ENCODE peak calls at places on chromosomes 7 and 10, in four cellular contexts. One of them, this sample, is unnamed.

GRCh38 chr10:112435013-112435619 is 11.6 kb downstream of the ZDHHC6 start:
- DNase-seq in NCI-H1105: no peak
- DNase-seq in choroid plexus epithelial cell: peak; percentile 73
- DNase-seq in NCI-H2171: no peak
- DNase-seq in this sample: peak; percentile 1

GRCh38 chr7:72444023-72444776 is 32.1 kb upstream of the CALN1 start:
- DNase-seq in NCI-H1105: no peak
- DNase-seq in choroid plexus epithelial cell: no peak
- DNase-seq in NCI-H2171: no peak
- DNase-seq in this sample: no peak

GRCh38 chr10:79178614-79179403 is 110.0 kb downstream of the ZMIZ1 start:
- DNase-seq in NCI-H2171: no peak
- DNase-seq in NCI-H1105: peak; percentile 59
- DNase-seq in choroid plexus epithelial cell: peak; percentile 83
- DNase-seq in this sample: peak; percentile 59

GRCh38 chr7:2601907-2602735 is 29.7 kb upstream of the TTYH3 start:
- DNase-seq in NCI-H2171: no peak
- DNase-seq in NCI-H1105: no peak
- DNase-seq in choroid plexus epithelial cell: no peak
- DNase-seq in this sample: no peak

GRCh38 chr10:29804025-29804852 is 169.5 kb upstream of the SVIL start:
- DNase-seq in choroid plexus epithelial cell: peak; percentile 79
- DNase-seq in NCI-H1105: no peak
- DNase-seq in NCI-H2171: no peak
- DNase-seq in this sample: no peak

GRCh38 chr7:156191090-156191489 is 378.8 kb upstream of the SHH start:
- DNase-seq in NCI-H1105: no peak
- DNase-seq in NCI-H2171: no peak
- DNase-seq in choroid plexus epithelial cell: no peak
- DNase-seq in this sample: no peak

GRCh38 chr7:126856691-126857291 is 395.9 kb downstream of the GRM8 start:
- DNase-seq in NCI-H1105: no peak
- DNase-seq in NCI-H2171: no peak
- DNase-seq in choroid plexus epithelial cell: peak; percentile 54
- DNase-seq in this sample: no peak

GRCh38 chr10:63539994-63540393 is 18.8 kb downstream of the REEP3 start:
- DNase-seq in NCI-H1105: no peak
- DNase-seq in choroid plexus epithelial cell: no peak
- DNase-seq in NCI-H2171: no peak
- DNase-seq in this sample: no peak

GRCh38 chr10:52738951-52739350 is 33.6 kb downstream of the MBL2 start:
- DNase-seq in NCI-H2171: no peak
- DNase-seq in choroid plexus epithelial cell: no peak
- DNase-seq in NCI-H1105: no peak
- DNase-seq in this sample: no peak

GRCh38 chr10:15824498-15824897 is 35.8 kb downstream of the MINDY3 start:
- DNase-seq in NCI-H2171: no peak
- DNase-seq in NCI-H1105: no peak
- DNase-seq in choroid plexus epithelial cell: peak; percentile 53
- DNase-seq in this sample: no peak

GRCh38 chr10:106439366-106439765 is 725.1 kb downstream of the SORCS1 start:
- DNase-seq in choroid plexus epithelial cell: peak; percentile 31
- DNase-seq in NCI-H2171: no peak
- DNase-seq in NCI-H1105: no peak
- DNase-seq in this sample: no peak

GRCh38 chr10:103784723-103785418 is 70.5 kb downstream of the SH3PXD2A start:
- DNase-seq in NCI-H1105: no peak
- DNase-seq in choroid plexus epithelial cell: no peak
- DNase-seq in NCI-H2171: peak; percentile 52
- DNase-seq in this sample: no peak

GRCh38 chr10:2966134-2966533 is 101.2 kb upstream of the PFKP start:
- DNase-seq in NCI-H2171: no peak
- DNase-seq in NCI-H1105: no peak
- DNase-seq in choroid plexus epithelial cell: no peak
- DNase-seq in this sample: no peak

GRCh38 chr7:108809356-108809755 is 239.7 kb downstream of the DNAJB9 start:
- DNase-seq in NCI-H2171: no peak
- DNase-seq in choroid plexus epithelial cell: no peak
- DNase-seq in NCI-H1105: no peak
- DNase-seq in this sample: no peak

GRCh38 chr7:42833411-42833810 is 78.5 kb downstream of the C7orf25 start:
- DNase-seq in NCI-H2171: no peak
- DNase-seq in choroid plexus epithelial cell: no peak
- DNase-seq in NCI-H1105: no peak
- DNase-seq in this sample: no peak

This sample was measured in NCI-H2227 treated with DMSO at 0.1 percent for 48 hours.